ENCODE peak calls at places on chromosomes 2 and 18, in nine cellular contexts. Q is PC-3, H is HL-60, Y is IMR-90, A is cardiac fibroblast, O is HFF-Myc, U is uterus, B is breast epithelium, K is psoas muscle. P is an unnamed sample.

GRCh38 chr2:31992025-31992566 is 18.7 kb downstream of the MEMO1 start:
- DNase-seq in Q (no peak), H (no peak), Y (no peak), A (no peak), O (no peak), U (no peak), B (no peak), K (no peak), P (no peak)

GRCh38 chr18:70620837-70621612 is 332.2 kb downstream of the SOCS6 start:
- DNase-seq in Q (no peak), H (no peak), Y (no peak), A (no peak), O (no peak), U (no peak), B (no peak), K (no peak), P (no peak)

GRCh38 chr2:54570925-54571694 is 115.0 kb downstream of the SPTBN1 start:
- DNase-seq in Q (peak), H (peak), Y (peak), A (peak), O (no peak), U (peak), B (no peak), K (peak), P (peak)

GRCh38 chr18:6885992-6886823 is 156.7 kb downstream of the ARHGAP28 start:
- DNase-seq in Q (peak), H (peak), Y (peak), A (peak), O (peak), U (peak), B (no peak), K (no peak), P (peak)

GRCh38 chr18:51253476-51253875 is 56.0 kb upstream of the MEX3C start:
- DNase-seq in Q (no peak), H (no peak), Y (no peak), A (no peak), O (no peak), U (no peak), B (no peak), K (no peak), P (no peak)

GRCh38 chr2:202610367-202610766 is 24.4 kb upstream of the FAM117B start:
- DNase-seq in Q (no peak), H (no peak), Y (peak), A (no peak), O (no peak), U (no peak), B (no peak), K (no peak), P (no peak)

GRCh38 chr2:57869763-57870344 is 176.8 kb upstream of the VRK2 start:
- DNase-seq in Q (peak), H (no peak), Y (no peak), A (no peak), O (no peak), U (no peak), B (no peak), K (no peak), P (no peak)

GRCh38 chr18:49094136-49094535 is 143.4 kb upstream of the SMAD7 start:
- DNase-seq in Q (no peak), H (no peak), Y (peak), A (peak), O (no peak), U (no peak), B (no peak), K (no peak), P (peak)

GRCh38 chr2:151097118-151097517 is 164.5 kb downstream of the RBM43 start:
- DNase-seq in Q (no peak), H (no peak), Y (peak), A (no peak), O (no peak), U (no peak), B (no peak), K (no peak), P (peak)

GRCh38 chr2:240820607-240821428 is 799 bp upstream of the KIF1A start:
- DNase-seq in Q (no peak), H (no peak), Y (no peak), A (no peak), O (no peak), U (no peak), B (no peak), K (no peak), P (no peak)

GRCh38 chr18:49645836-49646235 is 84.0 kb downstream of the LIPG start:
- DNase-seq in Q (no peak), H (no peak), Y (peak), A (peak), O (no peak), U (peak), B (no peak), K (peak), P (peak)

GRCh38 chr18:79923896-79924585 is 27.4 kb downstream of the SLC66A2 start:
- DNase-seq in Q (no peak), H (no peak), Y (no peak), A (no peak), O (no peak), U (peak), B (peak), K (no peak), P (no peak)

GRCh38 chr2:794554-795244 is 117.5 kb upstream of the TMEM18 start:
- DNase-seq in Q (no peak), H (no peak), Y (no peak), A (no peak), O (no peak), U (no peak), B (no peak), K (no peak), P (no peak)

GRCh38 chr2:75053484-75054112 is 95.2 kb downstream of the POLE4 start:
- DNase-seq in Q (peak), H (no peak), Y (peak), A (peak), O (no peak), U (no peak), B (no peak), K (no peak), P (no peak)

GRCh38 chr2:238952261-238952924 is 104.5 kb downstream of the TWIST2 start:
- DNase-seq in Q (no peak), H (no peak), Y (peak), A (no peak), O (no peak), U (no peak), B (no peak), K (no peak), P (peak)

GRCh38 chr2:121004950-121005349 is 269.3 kb downstream of the GLI2 start:
- DNase-seq in Q (peak), H (no peak), Y (no peak), A (no peak), O (no peak), U (no peak), B (no peak), K (no peak), P (peak)

GRCh38 chr2:73944714-73945113 is 18.0 kb downstream of the DGUOK start:
- DNase-seq in Q (no peak), H (no peak), Y (no peak), A (no peak), O (no peak), U (no peak), B (no peak), K (no peak), P (no peak)

GRCh38 chr2:178650554-178650953 is 156.7 kb downstream of the TTN start:
- DNase-seq in Q (no peak), H (no peak), Y (no peak), A (no peak), O (no peak), U (no peak), B (no peak), K (no peak), P (no peak)

GRCh38 chr2:11698009-11698922 is 28.3 kb upstream of the NTSR2 start:
- DNase-seq in Q (peak), H (no peak), Y (peak), A (peak), O (peak), U (peak), B (no peak), K (peak), P (peak)

GRCh38 chr2:37348155-37348554 is 3.7 kb downstream of the QPCT start:
- DNase-seq in Q (no peak), H (no peak), Y (no peak), A (no peak), O (no peak), U (no peak), B (no peak), K (no peak), P (no peak)

GRCh38 chr2:161745866-161746614 is 121.8 kb downstream of the SLC4A10 start:
- DNase-seq in Q (peak), H (no peak), Y (no peak), A (no peak), O (no peak), U (no peak), B (no peak), K (no peak), P (no peak)

GRCh38 chr2:218400167-218400929 is 680 bp downstream of the CTDSP1 start:
- DNase-seq in Q (no peak), H (no peak), Y (no peak), A (peak), O (no peak), U (peak), B (no peak), K (peak), P (no peak)

GRCh38 chr18:3481696-3482210 is 31.8 kb downstream of the TGIF1 start:
- DNase-seq in Q (peak), H (no peak), Y (peak), A (peak), O (no peak), U (no peak), B (no peak), K (no peak), P (peak)

GRCh38 chr18:70243131-70243530 is 37.6 kb upstream of the RTTN start:
- DNase-seq in Q (peak), H (no peak), Y (no peak), A (no peak), O (no peak), U (no peak), B (no peak), K (no peak), P (peak)

GRCh38 chr2:224308267-224308911 is 93.5 kb downstream of the FAM124B start:
- DNase-seq in Q (no peak), H (no peak), Y (no peak), A (no peak), O (no peak), U (no peak), B (no peak), K (no peak), P (no peak)

GRCh38 chr18:49472459-49472858 is 12.0 kb upstream of the DYM start:
- DNase-seq in Q (no peak), H (no peak), Y (no peak), A (no peak), O (no peak), U (no peak), B (no peak), K (no peak), P (no peak)

GRCh38 chr2:119179951-119180350 is 21.4 kb upstream of the C1QL2 start:
- DNase-seq in Q (no peak), H (no peak), Y (no peak), A (no peak), O (no peak), U (no peak), B (no peak), K (no peak), P (no peak)

GRCh38 chr18:55875330-55875933 is 287.4 kb upstream of the TCF4 start:
- DNase-seq in Q (no peak), H (no peak), Y (no peak), A (no peak), O (no peak), U (no peak), B (no peak), K (no peak), P (no peak)

GRCh38 chr2:64929329-64929728 is 59.9 kb upstream of the SLC1A4 start:
- DNase-seq in Q (no peak), H (no peak), Y (no peak), A (no peak), O (no peak), U (no peak), B (no peak), K (no peak), P (no peak)

GRCh38 chr18:8812631-8813030 is 107.3 kb downstream of the MTCL1 start:
- DNase-seq in Q (peak), H (no peak), Y (peak), A (no peak), O (no peak), U (no peak), B (no peak), K (no peak), P (no peak)

GRCh38 chr2:239368906-239369584 is 31.8 kb downstream of the HDAC4 start:
- DNase-seq in Q (no peak), H (no peak), Y (no peak), A (no peak), O (no peak), U (no peak), B (peak), K (no peak), P (no peak)

GRCh38 chr2:234733093-234733489 is 218.7 kb upstream of the SH3BP4 start:
- DNase-seq in Q (no peak), H (no peak), Y (no peak), A (no peak), O (no peak), U (no peak), B (no peak), K (no peak), P (no peak)

GRCh38 chr2:1929962-1930361 is 185.6 kb upstream of the PXDN start:
- DNase-seq in Q (no peak), H (no peak), Y (no peak), A (no peak), O (no peak), U (no peak), B (no peak), K (no peak), P (no peak)

GRCh38 chr2:72883356-72883962 is 3.7 kb upstream of the SPR start:
- DNase-seq in Q (peak), H (no peak), Y (peak), A (peak), O (no peak), U (no peak), B (no peak), K (peak), P (peak)

GRCh38 chr18:70334728-70335329 is 46.0 kb downstream of the SOCS6 start:
- DNase-seq in Q (peak), H (no peak), Y (no peak), A (peak), O (no peak), U (no peak), B (no peak), K (no peak), P (peak)

GRCh38 chr2:162212366-162212765 is 30.9 kb downstream of the FAP start:
- DNase-seq in Q (peak), H (no peak), Y (peak), A (peak), O (no peak), U (no peak), B (no peak), K (no peak), P (peak)

GRCh38 chr2:230583593-230583992 is 129.0 kb upstream of the CAB39 start:
- DNase-seq in Q (no peak), H (no peak), Y (no peak), A (no peak), O (no peak), U (no peak), B (no peak), K (no peak), P (no peak)
- H3K4me3 ChIP-seq in Q (no peak), H (no peak), Y (no peak), A (no peak), O (no peak), U (no peak), B (no peak), K (no peak), P (no peak)

DNA sequence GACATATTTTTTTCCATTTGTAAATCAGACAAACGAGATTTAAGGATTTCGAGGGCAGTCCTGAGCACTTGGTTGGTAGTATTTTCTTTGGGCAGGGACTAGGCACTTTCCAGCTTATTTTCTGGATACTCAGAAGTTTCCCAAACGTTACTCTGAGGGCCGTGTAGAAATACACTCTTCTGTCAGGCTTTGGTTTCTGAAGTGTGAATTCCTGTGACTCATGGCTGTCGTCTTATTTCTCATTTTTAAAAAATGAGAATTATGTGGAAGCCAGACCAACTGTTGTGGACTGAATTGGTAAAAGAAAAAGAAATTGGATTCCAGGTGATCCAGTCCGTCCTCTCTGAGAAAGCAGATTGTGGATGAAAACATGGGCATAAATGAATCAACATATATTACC is 658.6 kb upstream of the FANCL start:
- DNase-seq in Q (no peak), H (no peak), Y (peak), A (no peak), O (no peak), U (no peak), B (no peak), K (no peak), P (no peak)
- TF ChIP-seq CTCF in Q (no peak), H (no peak), Y (no peak), A (no peak), O (no peak), U (no peak), B (no peak), K (no peak), P (no peak)

DNA sequence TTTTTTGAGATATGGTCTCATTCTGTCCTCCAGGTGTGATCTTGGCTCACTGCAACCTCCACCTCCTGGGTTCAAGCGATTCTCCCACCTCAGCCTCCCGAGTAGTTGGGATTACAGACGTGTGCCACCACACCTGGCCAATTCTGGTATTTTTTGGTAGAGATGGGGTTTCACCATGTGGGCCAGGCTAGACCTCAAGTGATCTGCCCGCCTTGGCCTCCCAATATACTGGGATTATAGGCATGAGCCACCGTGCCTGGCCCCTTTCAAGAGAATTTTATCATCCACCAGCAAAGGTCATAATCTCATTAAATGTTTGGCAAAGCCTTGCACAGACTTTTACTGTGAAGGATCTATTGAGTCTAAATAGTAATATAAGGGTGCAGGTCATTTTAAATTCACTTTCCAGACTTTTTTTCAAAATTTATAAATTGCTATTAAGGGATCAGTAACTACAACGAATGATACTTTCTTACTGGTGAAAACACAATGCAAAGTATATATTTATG is 2.5 kb downstream of the HADHA start:
- DNase-seq in Q (no peak), H (no peak), Y (no peak), A (no peak), O (no peak), U (no peak), B (no peak), K (no peak), P (no peak)
- H3K4me3 ChIP-seq in Q (peak), H (peak), Y (no peak), A (no peak), O (no peak), U (no peak), B (peak), K (peak), P (no peak)

DNA sequence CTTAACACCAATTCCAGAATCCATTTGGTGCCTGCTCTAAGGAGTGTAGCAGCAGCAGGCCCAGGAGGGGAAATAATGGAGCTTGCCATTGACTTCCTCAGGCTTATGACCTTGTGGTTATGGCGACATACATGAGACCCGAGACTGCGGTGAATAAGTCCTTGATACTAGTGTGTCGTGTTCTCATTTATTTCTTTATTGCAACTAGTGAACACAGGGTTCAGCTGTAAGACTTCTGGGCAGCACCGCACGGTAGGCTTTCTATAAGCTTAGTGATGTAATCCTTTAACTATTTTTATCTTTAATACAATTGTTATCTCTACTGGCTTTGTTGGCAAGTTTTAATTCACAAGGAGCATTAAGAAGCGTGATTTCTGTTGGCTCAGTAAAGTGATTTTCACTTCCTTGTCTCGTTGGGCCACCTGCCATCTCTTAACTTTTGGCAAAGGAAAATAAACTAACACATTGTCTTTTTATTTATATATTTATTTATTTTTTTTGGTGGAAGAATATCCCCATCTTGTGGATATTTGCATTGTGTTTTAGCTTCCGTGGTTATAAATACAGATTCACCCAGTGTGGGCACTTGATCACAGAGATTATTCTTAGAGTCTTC is 139.8 kb downstream of the LTBP1 start:
- DNase-seq in Q (peak), H (no peak), Y (peak), A (peak), O (no peak), U (no peak), B (no peak), K (no peak), P (peak)
- TF ChIP-seq CTCF in Q (no peak), H (no peak), Y (peak), A (no peak), O (no peak), U (no peak), B (no peak), K (peak), P (no peak)